ENCODE peak calls at places on chromosomes 11 and 22, in ten cellular contexts. F is kidney; L is naive thymus-derived CD4-positive, alpha-beta T cell; Z is CD4-positive, CD25-positive, alpha-beta regulatory T cell; B is PC-9; X is aorta; K is mammary epithelial cell; P is H9; J is sigmoid colon; S is fibroblast of lung. V is an unnamed sample.

GRCh38 chr11:63915961-63916836 is 765 bp downstream of the RCOR2 start:
- DNase-seq in F (peak; percentile 82), L (no peak), Z (no peak), B (peak; percentile 54), X (peak; percentile 88), K (no peak), P (peak; percentile 92), J (no peak), S (peak; percentile 41), V (no peak)

GRCh38 chr11:65417221-65417701 is 5.3 kb upstream of the NEAT1 start:
- DNase-seq in F (peak; percentile 84), L (peak; percentile 24), Z (no peak), B (no peak), X (peak; percentile 83), K (no peak), P (peak; percentile 40), J (peak; percentile 81), S (no peak), V (no peak)

GRCh38 chr11:2549080-2549479 is 104.3 kb downstream of the KCNQ1 start:
- DNase-seq in F (peak; percentile 48), L (no peak), Z (no peak), B (no peak), X (peak; percentile 61), K (no peak), P (no peak), J (peak; percentile 55), S (no peak), V (no peak)

GRCh38 chr11:47413351-47413750 is 5.0 kb downstream of the SLC39A13 start:
- DNase-seq in F (peak; percentile 65), L (no peak), Z (no peak), B (no peak), X (no peak), K (no peak), P (no peak), J (no peak), S (no peak), V (no peak)

GRCh38 chr11:30244255-30244654 is 13.4 kb downstream of the FSHB start:
- DNase-seq in F (no peak), L (no peak), Z (no peak), B (no peak), X (no peak), K (peak; percentile 72), P (no peak), J (no peak), S (no peak), V (peak; percentile 73)

GRCh38 chr11:74519719-74520118 is 26.2 kb upstream of the LIPT2 start:
- DNase-seq in F (no peak), L (no peak), Z (no peak), B (no peak), X (no peak), K (no peak), P (no peak), J (no peak), S (no peak), V (no peak)

GRCh38 chr11:71235719-71236118 is 16.7 kb downstream of the SHANK2 start:
- DNase-seq in F (no peak), L (no peak), Z (no peak), B (no peak), X (peak; percentile 62), K (no peak), P (peak; percentile 12), J (peak; percentile 50), S (no peak), V (no peak)

GRCh38 chr11:19714387-19715363 is 2.0 kb downstream of the NAV2 start:
- DNase-seq in F (peak; percentile 81), L (no peak), Z (no peak), B (peak; percentile 38), X (peak; percentile 87), K (peak; percentile 19), P (peak; percentile 66), J (peak; percentile 84), S (peak; percentile 60), V (no peak)

GRCh38 chr11:725624-726202 is 19.7 kb downstream of the EPS8L2 start:
- DNase-seq in F (peak; percentile 83), L (no peak), Z (no peak), B (no peak), X (no peak), K (no peak), P (peak; percentile 67), J (no peak), S (no peak), V (no peak)

DNA sequence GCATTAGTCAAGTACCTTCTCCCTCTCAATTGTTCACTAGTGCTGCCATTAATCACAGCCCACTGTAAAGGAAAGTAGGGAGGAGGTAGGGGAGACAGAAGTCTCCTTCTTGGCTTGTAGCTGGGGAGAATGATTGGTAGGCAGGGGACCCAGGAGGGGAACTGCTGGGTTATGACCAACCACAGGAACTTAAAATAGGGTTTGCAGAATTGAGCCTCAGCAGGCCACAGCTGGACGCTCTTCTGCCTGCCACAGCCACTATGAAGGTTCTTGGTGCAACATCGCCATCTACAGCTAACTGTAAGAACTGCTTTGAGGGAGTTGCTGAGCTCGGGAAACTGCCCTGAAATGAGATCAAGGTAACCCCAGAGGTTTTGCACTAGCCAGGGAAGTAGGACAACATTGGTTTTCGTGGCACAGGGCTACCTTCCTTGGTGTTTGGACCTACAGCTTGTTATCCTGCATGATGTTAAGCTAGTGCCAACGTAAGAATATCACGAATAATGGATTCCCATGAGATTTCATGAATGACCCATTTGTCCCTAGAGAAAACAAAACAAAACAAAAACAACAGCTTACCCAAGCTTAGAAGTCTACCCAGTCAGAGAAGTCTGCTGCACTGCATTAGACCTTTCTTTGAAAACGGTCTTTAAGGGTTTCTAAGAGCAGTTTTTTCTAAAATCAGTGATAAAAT is 787.1 kb upstream of the API5 start:
- DNase-seq in F (no peak), L (no peak), Z (no peak), B (peak; percentile 46), X (no peak), K (peak; percentile 52), P (peak; percentile 81), J (peak; percentile 55), S (peak; percentile 12), V (peak; percentile 23)
- H3K27ac ChIP-seq in F (no peak overlapping the region), L (no peak overlapping the region), Z (no peak overlapping the region), B (no peak overlapping the region), X (no peak overlapping the region), K (no peak overlapping the region), P (no peak overlapping the region), J (no peak overlapping the region), S (no peak overlapping the region), V (no peak overlapping the region)

GRCh38 chr11:93611836-93612677 is 49.4 kb upstream of the CEP295 start:
- DNase-seq in F (no peak), L (no peak), Z (no peak), B (no peak), X (no peak), K (no peak), P (no peak), J (no peak), S (no peak), V (no peak)
- H3K27ac ChIP-seq in F (no peak overlapping the region), L (no peak overlapping the region), Z (no peak overlapping the region), B (no peak overlapping the region), X (no peak overlapping the region), K (no peak overlapping the region), P (no peak overlapping the region), J (no peak overlapping the region), S (no peak overlapping the region), V (no peak overlapping the region)

GRCh38 chr22:46846154-46846831 is 83.8 kb downstream of the TBC1D22A start:
- DNase-seq in F (no peak), L (no peak), Z (no peak), B (no peak), X (no peak), K (peak; percentile 67), P (no peak), J (no peak), S (no peak), V (peak; percentile 30)
- H3K27ac ChIP-seq in F (no peak overlapping the region), L (no peak overlapping the region), Z (no peak overlapping the region), B (no peak overlapping the region), X (no peak overlapping the region), K (no peak overlapping the region), P (no peak overlapping the region), J (no peak overlapping the region), S (peak overlapping the region; percentile 24), V (no peak overlapping the region)

DNA sequence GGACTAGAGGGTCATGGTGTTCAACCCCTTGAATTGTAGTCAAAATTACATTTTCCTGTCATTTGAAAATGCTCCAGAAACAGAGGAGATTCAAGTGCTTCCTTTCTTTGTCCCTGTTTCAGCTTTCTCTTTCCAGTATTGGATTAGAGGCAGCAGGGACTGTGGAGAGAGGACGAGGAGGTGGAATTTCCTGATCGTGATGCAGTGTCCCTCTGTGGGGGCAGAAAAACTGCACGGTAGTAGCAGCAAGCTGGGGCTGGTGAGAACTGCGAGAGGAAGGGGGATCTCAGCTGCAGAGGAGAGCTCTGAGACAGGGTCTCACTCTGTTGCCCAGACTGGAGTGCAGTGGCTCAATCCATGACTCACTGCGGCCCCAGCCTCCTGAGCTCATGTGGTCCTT is 60.4 kb downstream of the UBASH3B start:
- DNase-seq in F (no peak), L (no peak), Z (no peak), B (no peak), X (no peak), K (no peak), P (no peak), J (no peak), S (no peak), V (no peak)
- H3K27ac ChIP-seq in F (no peak overlapping the region), L (no peak overlapping the region), Z (no peak overlapping the region), B (no peak overlapping the region), X (no peak overlapping the region), K (no peak overlapping the region), P (no peak overlapping the region), J (no peak overlapping the region), S (no peak overlapping the region), V (no peak overlapping the region)

GRCh38 chr11:29120329-29120695 is 896.5 kb downstream of the KCNA4 start:
- DNase-seq in F (no peak), L (no peak), Z (no peak), B (no peak), X (no peak), K (no peak), P (no peak), J (no peak), S (no peak), V (no peak)

GRCh38 chr11:29124436-29124835 is 892.4 kb downstream of the KCNA4 start:
- DNase-seq in F (no peak), L (no peak), Z (no peak), B (no peak), X (no peak), K (no peak), P (no peak), J (no peak), S (no peak), V (no peak)

GRCh38 chr11:29119691-29120328 is 897.0 kb downstream of the KCNA4 start:
- DNase-seq in F (no peak), L (no peak), Z (no peak), B (no peak), X (no peak), K (peak; percentile 16), P (no peak), J (no peak), S (peak; percentile 87), V (peak; percentile 19)

GRCh38 chr11:29119116-29119515 is 897.7 kb downstream of the KCNA4 start:
- DNase-seq in F (no peak), L (no peak), Z (no peak), B (no peak), X (no peak), K (no peak), P (no peak), J (no peak), S (peak; percentile 32), V (no peak)
- H3K27ac ChIP-seq in F (no peak overlapping the region), L (no peak overlapping the region), Z (no peak overlapping the region), B (no peak overlapping the region), X (no peak overlapping the region), K (no peak overlapping the region), P (no peak overlapping the region), J (peak overlapping the region; percentile 57), S (peak overlapping the region; percentile 81), V (no peak overlapping the region)

DNA sequence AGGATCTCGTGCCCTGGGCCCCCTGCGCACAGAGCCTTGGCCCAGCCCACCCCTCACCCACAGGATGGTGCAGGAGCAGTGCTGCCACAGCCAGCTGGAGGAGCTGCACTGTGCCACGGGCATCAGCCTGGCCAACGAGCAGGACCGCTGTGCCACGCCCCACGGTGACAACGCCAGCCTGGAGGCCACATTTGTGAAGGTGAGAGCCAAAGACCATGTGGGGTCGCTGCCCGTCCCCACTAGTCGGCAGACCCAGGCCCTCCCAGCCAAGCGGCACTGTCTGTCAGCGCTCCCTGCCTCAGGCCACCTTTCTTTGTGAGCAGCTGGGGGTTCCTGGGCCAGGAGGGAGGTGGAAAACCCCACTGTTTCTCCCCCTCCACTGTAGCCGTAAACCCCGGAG is 22.8 kb downstream of the FBLN1 start:
- DNase-seq in F (no peak), L (no peak), Z (no peak), B (no peak), X (no peak), K (no peak), P (no peak), J (no peak), S (no peak), V (no peak)
- H3K27ac ChIP-seq in F (no peak overlapping the region), L (no peak overlapping the region), Z (no peak overlapping the region), B (no peak overlapping the region), X (no peak overlapping the region), K (no peak overlapping the region), P (no peak overlapping the region), J (peak overlapping the region; percentile 63), S (no peak overlapping the region), V (peak overlapping the region; percentile 4)